ENCODE peak calls at places on chromosomes 16 and 17, in seven cellular contexts. T, N, Q, I, V, U and X are unnamed samples.
A peak's percentile ranks its signal among the peaks of the same experiment; 100 is the strongest.

GRCh38 chr17:17300624-17301568 is 2.3 kb upstream of the NT5M start:
- DNase-seq in U (no peak), I (no peak), V (no peak), N (no peak), T (no peak), Q (peak; percentile 93), X (no peak)

GRCh38 chr16:65572156-65572555 is 450.3 kb upstream of the CDH11 start:
- DNase-seq in Q (no peak), U (no peak), N (no peak), T (no peak), I (no peak), V (no peak), X (no peak)

GRCh38 chr17:77501751-77502625 is 361.2 kb downstream of the SEC14L1 start:
- DNase-seq in I (no peak), T (peak; percentile 27), Q (no peak), U (no peak), V (no peak), N (no peak), X (no peak)

GRCh38 chr16:87166321-87166720 is 150.9 kb downstream of the C16orf95 start:
- DNase-seq in V (no peak), Q (no peak), I (no peak), U (no peak), N (no peak), T (no peak), X (no peak)

GRCh38 chr17:78138204-78139060 is 7.8 kb upstream of the C17orf99 start:
- DNase-seq in V (no peak), Q (peak; percentile 55), N (no peak), T (no peak), I (no peak), U (no peak), X (no peak)

GRCh38 chr17:45172541-45173286 is 11.0 kb downstream of the HEXIM2 start:
- DNase-seq in N (peak; percentile 97), U (no peak), T (peak; percentile 93), Q (peak; percentile 70), I (no peak), V (no peak), X (no peak)

GRCh38 chr17:7323731-7324437 is 5.3 kb downstream of the NEURL4 start:
- DNase-seq in T (peak; percentile 90), Q (peak; percentile 99), V (peak; percentile 55), I (peak; percentile 84), N (no peak), U (no peak), X (peak; percentile 86)

GRCh38 chr16:64870859-64871258 is 251.0 kb downstream of the CDH11 start:
- DNase-seq in N (no peak), T (peak; percentile 10), I (no peak), U (no peak), V (no peak), Q (no peak), X (no peak)

GRCh38 chr16:68365167-68365817 is 54.5 kb downstream of the PRMT7 start:
- DNase-seq in I (no peak), Q (no peak), U (no peak), V (no peak), T (no peak), N (no peak), X (no peak)

GRCh38 chr17:2736956-2737355 is 12.5 kb downstream of the CCDC92B start:
- DNase-seq in U (no peak), I (no peak), Q (no peak), N (no peak), T (peak; percentile 74), V (no peak), X (no peak)

GRCh38 chr17:1143573-1143972 is 36.2 kb downstream of the ABR start:
- DNase-seq in Q (no peak), T (peak; percentile 60), V (no peak), U (no peak), N (no peak), I (no peak), X (no peak)

GRCh38 chr16:10949424-10949970 is 5.1 kb downstream of the CLEC16A start:
- DNase-seq in V (no peak), T (no peak), N (no peak), Q (peak; percentile 63), I (no peak), U (peak; percentile 91), X (no peak)

GRCh38 chr17:50102164-50102991 is 7.2 kb downstream of the PDK2 start:
- DNase-seq in N (peak; percentile 92), U (no peak), V (no peak), Q (no peak), I (no peak), T (peak; percentile 77), X (no peak)

GRCh38 chr16:31451201-31451600 is 8.1 kb upstream of the ARMC5 start:
- DNase-seq in N (no peak), V (no peak), U (no peak), T (no peak), Q (no peak), I (no peak), X (no peak)

DNA sequence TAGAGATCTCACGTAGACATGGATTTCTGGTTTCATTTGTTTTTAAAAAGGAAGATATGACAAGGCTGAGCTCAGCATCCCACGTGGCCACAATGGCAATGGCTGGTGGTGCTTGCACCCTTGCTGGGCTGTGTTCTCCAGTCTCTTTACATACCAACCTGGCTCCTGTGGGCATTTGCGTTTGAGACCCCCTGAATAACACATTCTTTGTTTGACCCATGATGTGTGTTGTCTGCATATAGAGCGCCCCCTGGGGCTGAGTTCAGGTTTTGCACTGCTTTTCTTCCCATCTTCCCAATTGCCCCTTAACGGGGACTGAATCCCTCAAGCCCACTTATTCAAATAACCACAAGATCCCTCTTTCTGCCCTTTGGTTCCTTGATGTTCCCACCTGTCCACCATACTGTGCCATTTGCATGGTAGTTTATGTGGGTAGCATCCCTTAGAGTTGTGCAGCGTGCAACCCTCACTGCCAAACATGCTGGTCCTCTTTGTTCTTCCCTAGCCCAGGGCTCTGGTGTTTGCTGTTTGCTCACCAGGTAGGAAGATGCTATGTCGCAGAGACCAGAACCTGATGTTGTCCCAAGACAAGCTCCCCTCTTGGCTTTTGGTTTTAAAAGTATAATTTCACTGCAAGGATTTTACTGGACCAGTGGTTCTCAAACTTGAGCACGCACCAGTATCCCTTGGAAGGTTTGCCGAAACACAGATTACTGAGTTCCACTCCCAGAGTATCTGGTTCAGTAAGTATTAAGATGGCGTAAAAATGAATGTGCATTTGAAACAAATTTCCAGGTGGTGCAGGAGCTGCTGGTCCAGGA is 38.5 kb upstream of the NKD1 start:
- DNase-seq in U (no peak), N (peak; percentile 50), T (peak; percentile 47), Q (peak; percentile 95), I (no peak), V (peak; percentile 51), X (no peak)
- TF ChIP-seq TAF1 in U (no peak), N (no peak), T (no peak), Q (no peak), I (no peak), V (no peak), X (no peak)

DNA sequence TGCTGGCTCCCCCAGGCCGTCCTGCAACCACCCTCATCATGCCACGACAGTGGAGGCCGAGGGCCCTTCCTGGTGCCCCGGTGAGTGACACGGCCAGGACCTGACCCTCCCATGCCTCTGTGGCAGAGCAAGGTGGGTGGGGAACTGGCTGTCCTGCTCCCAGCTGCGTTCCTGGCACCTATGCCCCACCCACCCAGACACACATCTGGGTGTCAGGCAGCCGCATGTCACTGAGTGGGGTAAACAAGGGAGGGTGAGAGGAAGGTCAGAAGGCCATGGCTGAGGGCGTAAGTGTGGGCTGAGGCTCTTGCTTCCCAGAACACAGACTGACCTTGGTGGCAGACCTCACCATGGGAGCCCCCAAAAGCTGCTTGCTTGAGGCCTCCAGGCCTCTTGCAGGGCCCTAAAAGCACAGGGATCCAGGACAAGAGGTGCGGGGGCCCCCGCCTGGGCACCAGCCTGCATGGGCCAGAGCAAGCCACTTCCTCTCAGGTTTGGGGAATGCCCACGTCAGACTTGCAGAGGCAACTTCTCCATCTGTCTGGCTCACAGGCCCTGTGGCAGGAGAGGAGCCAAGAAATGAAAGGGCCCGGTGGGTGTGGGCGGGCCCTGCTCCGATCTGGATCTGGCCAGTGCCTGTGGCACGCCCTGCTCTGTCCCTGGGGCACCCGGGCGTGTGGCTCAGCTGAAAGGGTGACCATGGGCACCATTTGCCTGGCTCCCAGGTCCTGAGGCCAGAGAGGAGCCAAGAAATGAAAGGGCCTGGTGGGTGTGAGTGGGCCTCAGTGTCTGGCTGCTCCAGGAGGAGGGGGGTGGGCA is 3.9 kb upstream of the CCDC57 start:
- DNase-seq in N (peak; percentile 75), I (peak; percentile 58), Q (no peak), U (peak; percentile 59), V (no peak), T (peak; percentile 54), X (no peak)
- TF ChIP-seq POLR2AphosphoS5 in N (no peak), I (no peak), Q (no peak), U (no peak), V (no peak), T (no peak), X (no peak)

GRCh38 chr17:79272666-79273219 is 198.1 kb downstream of the ENGASE start:
- DNase-seq in T (peak; percentile 85), V (no peak), Q (no peak), U (no peak), I (no peak), N (peak; percentile 16), X (no peak)
- TF ChIP-seq TAF1 in T (no peak), V (no peak), Q (no peak), U (no peak), I (no peak), N (no peak), X (no peak)

GRCh38 chr17:74147966-74148365 is 55.5 kb upstream of the RPL38 start:
- DNase-seq in U (no peak), V (no peak), Q (no peak), N (no peak), I (no peak), T (no peak), X (no peak)

GRCh38 chr17:74148901-74149596 is 54.4 kb upstream of the RPL38 start:
- DNase-seq in N (no peak), Q (no peak), I (no peak), T (no peak), V (no peak), U (no peak), X (no peak)

GRCh38 chr17:74147436-74147835 is 56.0 kb upstream of the RPL38 start:
- DNase-seq in V (no peak), I (no peak), U (no peak), T (peak; percentile 90), Q (no peak), N (no peak), X (no peak)

GRCh38 chr17:74149597-74150427 is 53.7 kb upstream of the RPL38 start:
- DNase-seq in Q (peak; percentile 40), N (no peak), V (no peak), U (no peak), T (no peak), I (no peak), X (no peak)

DNA sequence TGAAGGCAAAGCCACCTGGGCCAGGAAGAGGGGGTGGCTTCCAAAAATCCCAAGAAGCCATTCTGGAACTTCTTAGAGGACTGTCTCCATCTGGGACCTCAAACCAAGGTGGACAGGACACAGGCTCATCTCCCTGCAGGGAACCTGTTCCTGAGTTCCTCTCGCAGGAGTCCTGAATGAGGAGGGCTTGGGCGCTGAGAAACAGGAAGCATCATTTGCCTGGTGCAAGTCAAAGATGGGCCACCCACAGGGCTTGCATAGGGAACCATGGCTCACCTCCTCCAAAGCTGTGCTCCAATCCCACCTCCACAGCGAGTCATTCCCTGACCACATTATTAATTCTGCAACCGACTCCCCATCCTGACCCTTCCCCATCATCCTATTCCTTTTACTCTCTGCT is 55.0 kb upstream of the RPL38 start:
- DNase-seq in T (no peak), V (no peak), Q (no peak), U (no peak), I (no peak), N (no peak), X (no peak)
- TF ChIP-seq POLR2AphosphoS5 in T (no peak), V (no peak), Q (no peak), U (no peak), I (no peak), N (no peak), X (no peak)

GRCh38 chr16:57688987-57689771 is 5.4 kb upstream of the DRC7 start:
- DNase-seq in I (no peak), N (no peak), U (no peak), Q (no peak), V (no peak), T (peak; percentile 30), X (no peak)
- TF ChIP-seq TAF1 in I (no peak), N (no peak), U (no peak), Q (no peak), V (no peak), T (no peak), X (no peak)